ENCODE peak calls at places on chromosomes 1 and 21, in seven cellular contexts. Q is iPS-NIHi11; S is KBM-7; U is memory B cell; A is activated CD4-positive, CD25-positive, alpha-beta regulatory T cell treated with anti-CD3 and anti-CD28 coated beads, Interleukin-2, amount 50 U/mL, for 72 hours; X is AG10803; T is NCI-H1417. B is an unnamed sample.

GRCh38 chr1:156508205-156508954 is 7.8 kb upstream of the MEF2D start:
- DNase-seq in Q (no peak), S (no peak), U (no peak), A (no peak), X (peak), T (no peak), B (peak)

GRCh38 chr1:36984675-36985074 is 49.6 kb downstream of the GRIK3 start:
- DNase-seq in Q (no peak), S (no peak), U (no peak), A (no peak), X (no peak), T (no peak), B (no peak)

GRCh38 chr1:181149326-181150000 is 61.0 kb downstream of the IER5 start:
- DNase-seq in Q (no peak), S (peak), U (peak), A (peak), X (no peak), T (peak), B (no peak)

GRCh38 chr1:176517484-176517883 is 54.5 kb downstream of the PAPPA2 start:
- DNase-seq in Q (no peak), S (no peak), U (no peak), A (no peak), X (peak), T (no peak), B (peak)

GRCh38 chr21:45618287-45618686 is 25.2 kb upstream of the PCBP3 start:
- DNase-seq in Q (no peak), S (no peak), U (no peak), A (peak), X (peak), T (no peak), B (peak)

GRCh38 chr1:113453771-113454083 is 63.4 kb downstream of the MAGI3 start:
- DNase-seq in Q (no peak), S (no peak), U (no peak), A (no peak), X (no peak), T (no peak), B (no peak)

GRCh38 chr21:41255190-41255589 is 61.4 kb upstream of the FAM3B start:
- DNase-seq in Q (no peak), S (no peak), U (no peak), A (no peak), X (no peak), T (no peak), B (no peak)

GRCh38 chr1:31736675-31737074 is 27.5 kb downstream of the ADGRB2 start:
- DNase-seq in Q (peak), S (no peak), U (no peak), A (no peak), X (no peak), T (no peak), B (no peak)

GRCh38 chr1:107529511-107530149 is 388.8 kb downstream of the NTNG1 start:
- DNase-seq in Q (peak), S (peak), U (peak), A (no peak), X (peak), T (peak), B (peak)

GRCh38 chr1:29200905-29201594 is 19.4 kb upstream of the SRSF4 start:
- DNase-seq in Q (no peak), S (no peak), U (no peak), A (no peak), X (peak), T (no peak), B (no peak)

GRCh38 chr1:54407957-54408700 is 1.9 kb upstream of the SSBP3 start:
- DNase-seq in Q (no peak), S (peak), U (no peak), A (no peak), X (peak), T (no peak), B (peak)

GRCh38 chr1:25253911-25254310 is 6.7 kb upstream of the RSRP1 start:
- DNase-seq in Q (no peak), S (no peak), U (no peak), A (no peak), X (peak), T (no peak), B (peak)

GRCh38 chr1:173009597-173009996 is 41.1 kb downstream of the TNFSF18 start:
- DNase-seq in Q (no peak), S (no peak), U (no peak), A (no peak), X (peak), T (no peak), B (no peak)

GRCh38 chr1:229184066-229184465 is 86.8 kb upstream of the RAB4A start:
- DNase-seq in Q (no peak), S (no peak), U (no peak), A (no peak), X (no peak), T (no peak), B (no peak)

GRCh38 chr1:156591432-156592157 is at the start of gene NAXE:
- DNase-seq in Q (peak), S (peak), U (peak), A (peak), X (peak), T (peak), B (peak)

GRCh38 chr1:158248122-158248521 is 6.1 kb upstream of the CD1A start:
- DNase-seq in Q (no peak), S (peak), U (peak), A (no peak), X (no peak), T (no peak), B (no peak)

GRCh38 chr1:186202174-186202843 is 172.7 kb downstream of the TPR start:
- DNase-seq in Q (no peak), S (no peak), U (no peak), A (no peak), X (peak), T (no peak), B (no peak)

GRCh38 chr1:232218955-232219865 is 410.7 kb downstream of the SIPA1L2 start:
- DNase-seq in Q (no peak), S (no peak), U (no peak), A (no peak), X (no peak), T (no peak), B (no peak)

GRCh38 chr1:99648107-99648506 is 2.2 kb downstream of the PALMD start:
- DNase-seq in Q (peak), S (no peak), U (no peak), A (no peak), X (no peak), T (no peak), B (peak)

GRCh38 chr1:160404094-160404493 is 3.7 kb downstream of the VANGL2 start:
- DNase-seq in Q (no peak), S (no peak), U (no peak), A (no peak), X (no peak), T (peak), B (no peak)

GRCh38 chr1:163161337-163161736 is 41.4 kb downstream of the RGS5 start:
- DNase-seq in Q (no peak), S (no peak), U (no peak), A (no peak), X (no peak), T (no peak), B (no peak)

GRCh38 chr1:181392613-181393170 is 90.6 kb upstream of the CACNA1E start:
- DNase-seq in Q (no peak), S (no peak), U (no peak), A (no peak), X (no peak), T (no peak), B (no peak)

GRCh38 chr1:83769594-83770321 is 229.2 kb downstream of the TTLL7 start:
- DNase-seq in Q (no peak), S (no peak), U (no peak), A (no peak), X (no peak), T (no peak), B (no peak)

GRCh38 chr21:42653492-42654061 is at the start of gene PDE9A:
- DNase-seq in Q (peak), S (no peak), U (no peak), A (no peak), X (no peak), T (no peak), B (no peak)

GRCh38 chr1:159821171-159821867 is 5.4 kb upstream of the SLAMF8 start:
- DNase-seq in Q (peak), S (no peak), U (no peak), A (no peak), X (peak), T (peak), B (peak)

B was measured in M059J.